ENCODE peak calls at places on chromosomes 2 and 18, in four cellular contexts. One of them, this sample, is unnamed.

GRCh38 chr2:160674076-160674630 is 180.5 kb upstream of the RBMS1 start:
- DNase-seq in endothelial cell of umbilical vein: peak
- DNase-seq in AG10803: no peak
- DNase-seq in PC-3: no peak
- DNase-seq in this sample: peak

GRCh38 chr2:227477291-227477690 is 5.3 kb downstream of the AGFG1 start:
- DNase-seq in endothelial cell of umbilical vein: no peak
- DNase-seq in AG10803: no peak
- DNase-seq in PC-3: peak
- DNase-seq in this sample: no peak

GRCh38 chr18:39173022-39173421 is 1607.4 kb upstream of the CELF4 start:
- DNase-seq in endothelial cell of umbilical vein: no peak
- DNase-seq in AG10803: no peak
- DNase-seq in PC-3: peak
- DNase-seq in this sample: no peak

GRCh38 chr2:207473203-207473865 is 56.4 kb upstream of the CREB1 start:
- DNase-seq in endothelial cell of umbilical vein: peak
- DNase-seq in AG10803: peak
- DNase-seq in PC-3: peak
- DNase-seq in this sample: peak

GRCh38 chr2:105789745-105790466 is 45.2 kb downstream of the NCK2 start:
- DNase-seq in endothelial cell of umbilical vein: peak
- DNase-seq in AG10803: peak
- DNase-seq in PC-3: peak
- DNase-seq in this sample: peak

GRCh38 chr2:168928113-168928823 is 27.2 kb downstream of the G6PC2 start:
- DNase-seq in endothelial cell of umbilical vein: no peak
- DNase-seq in AG10803: no peak
- DNase-seq in PC-3: no peak
- DNase-seq in this sample: no peak

GRCh38 chr2:140892911-140893637 is 1237.7 kb downstream of the LRP1B start:
- DNase-seq in endothelial cell of umbilical vein: no peak
- DNase-seq in AG10803: no peak
- DNase-seq in PC-3: peak
- DNase-seq in this sample: no peak

GRCh38 chr2:176997074-176997791 is 215.4 kb upstream of the HNRNPA3 start:
- DNase-seq in endothelial cell of umbilical vein: peak
- DNase-seq in AG10803: peak
- DNase-seq in PC-3: peak
- DNase-seq in this sample: peak

GRCh38 chr18:21099442-21099841 is 12.2 kb downstream of the ROCK1 start:
- DNase-seq in endothelial cell of umbilical vein: no peak
- DNase-seq in AG10803: no peak
- DNase-seq in PC-3: no peak
- DNase-seq in this sample: no peak

GRCh38 chr2:24304098-24304497 is 56.2 kb downstream of the ITSN2 start:
- DNase-seq in endothelial cell of umbilical vein: peak
- DNase-seq in AG10803: peak
- DNase-seq in PC-3: no peak
- DNase-seq in this sample: peak

GRCh38 chr2:239878686-239879085 is 146.5 kb downstream of the NDUFA10 start:
- DNase-seq in endothelial cell of umbilical vein: no peak
- DNase-seq in AG10803: no peak
- DNase-seq in PC-3: no peak
- DNase-seq in this sample: no peak

GRCh38 chr2:7037340-7038333 is 120.4 kb downstream of the RNF144A start:
- DNase-seq in endothelial cell of umbilical vein: peak
- DNase-seq in AG10803: peak
- DNase-seq in PC-3: peak
- DNase-seq in this sample: no peak

GRCh38 chr2:121648206-121648605 is 1.1 kb downstream of the CLASP1 start:
- DNase-seq in endothelial cell of umbilical vein: no peak
- DNase-seq in AG10803: peak
- DNase-seq in PC-3: no peak
- DNase-seq in this sample: no peak

GRCh38 chr2:215748446-215748845 is 264.9 kb downstream of the MREG start:
- DNase-seq in endothelial cell of umbilical vein: no peak
- DNase-seq in AG10803: peak
- DNase-seq in PC-3: no peak
- DNase-seq in this sample: no peak

GRCh38 chr2:144834954-144835633 is 315.2 kb upstream of the ZEB2 start:
- DNase-seq in endothelial cell of umbilical vein: peak
- DNase-seq in AG10803: peak
- DNase-seq in PC-3: peak
- DNase-seq in this sample: no peak

GRCh38 chr2:227326783-227327182 is 1.7 kb downstream of the MFF start:
- DNase-seq in endothelial cell of umbilical vein: no peak
- DNase-seq in AG10803: no peak
- DNase-seq in PC-3: no peak
- DNase-seq in this sample: no peak

GRCh38 chr2:47265158-47265557 is 110.0 kb upstream of the STPG4 start:
- DNase-seq in endothelial cell of umbilical vein: no peak
- DNase-seq in AG10803: no peak
- DNase-seq in PC-3: no peak
- DNase-seq in this sample: no peak

GRCh38 chr2:128668946-128669345 is 350.3 kb upstream of the HS6ST1 start:
- DNase-seq in endothelial cell of umbilical vein: no peak
- DNase-seq in AG10803: no peak
- DNase-seq in PC-3: no peak
- DNase-seq in this sample: no peak

GRCh38 chr2:101706819-101707177 is 9.3 kb downstream of the MAP4K4 start:
- DNase-seq in endothelial cell of umbilical vein: no peak
- DNase-seq in AG10803: no peak
- DNase-seq in PC-3: no peak
- DNase-seq in this sample: no peak

GRCh38 chr18:79469309-79469708 is 73.6 kb downstream of the NFATC1 start:
- DNase-seq in endothelial cell of umbilical vein: no peak
- DNase-seq in AG10803: no peak
- DNase-seq in PC-3: no peak
- DNase-seq in this sample: no peak

GRCh38 chr2:110674620-110675555 is 3.0 kb downstream of the BUB1 start:
- DNase-seq in endothelial cell of umbilical vein: peak
- DNase-seq in AG10803: peak
- DNase-seq in PC-3: peak
- DNase-seq in this sample: no peak

DNA sequence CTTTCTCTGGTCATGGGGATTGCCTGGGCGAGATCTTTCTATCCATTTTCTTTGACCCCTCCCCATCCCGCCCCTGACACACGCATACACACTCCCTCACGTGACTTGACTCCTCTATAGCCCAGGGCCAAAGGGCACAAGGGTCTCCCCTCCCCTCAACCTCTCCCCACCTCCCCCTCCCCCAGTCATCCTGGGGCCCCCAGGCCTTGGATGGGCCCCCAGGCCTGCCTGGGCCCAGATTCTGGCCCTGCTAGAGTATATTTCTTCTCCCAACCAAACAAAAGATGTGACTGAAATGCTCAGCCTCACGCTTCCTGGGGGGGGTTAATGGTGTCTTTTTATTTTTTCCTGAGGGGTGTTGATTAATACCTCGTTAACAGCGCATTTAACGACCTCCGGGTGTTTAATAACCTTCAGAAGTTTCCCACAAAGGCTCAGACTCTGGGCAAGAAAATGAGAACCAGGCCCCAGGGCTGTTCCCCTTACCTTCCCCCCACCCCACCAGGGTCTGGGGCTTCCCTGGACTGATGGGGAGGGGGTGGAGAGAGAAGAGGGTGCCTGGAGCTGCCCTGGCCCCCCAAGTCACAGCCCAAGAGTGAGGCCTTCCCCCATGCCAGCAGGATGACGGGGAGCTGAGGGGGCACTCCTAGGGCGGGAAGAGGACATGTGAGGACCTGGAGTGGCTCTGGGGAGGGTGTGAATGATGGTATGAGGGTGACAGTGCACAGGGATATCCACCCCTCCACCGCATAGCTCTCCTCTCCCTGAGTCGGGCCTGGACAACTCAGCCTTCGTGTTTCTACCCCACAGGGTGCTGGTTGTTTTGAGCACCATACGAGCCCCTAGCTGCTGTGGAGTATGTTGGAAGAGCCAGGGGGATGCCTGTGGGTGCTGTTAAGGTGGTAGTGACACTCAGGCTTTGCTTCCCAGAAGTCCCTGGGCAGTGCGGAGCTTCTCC is 3.6 kb downstream of the PKDCC start:
- DNase-seq in endothelial cell of umbilical vein: no peak
- DNase-seq in AG10803: no peak
- DNase-seq in PC-3: no peak
- DNase-seq in this sample: no peak
- H3K4me3 ChIP-seq in endothelial cell of umbilical vein: no peak
- H3K4me3 ChIP-seq in AG10803: peak
- H3K4me3 ChIP-seq in PC-3: no peak
- H3K4me3 ChIP-seq in this sample: no peak

DNA sequence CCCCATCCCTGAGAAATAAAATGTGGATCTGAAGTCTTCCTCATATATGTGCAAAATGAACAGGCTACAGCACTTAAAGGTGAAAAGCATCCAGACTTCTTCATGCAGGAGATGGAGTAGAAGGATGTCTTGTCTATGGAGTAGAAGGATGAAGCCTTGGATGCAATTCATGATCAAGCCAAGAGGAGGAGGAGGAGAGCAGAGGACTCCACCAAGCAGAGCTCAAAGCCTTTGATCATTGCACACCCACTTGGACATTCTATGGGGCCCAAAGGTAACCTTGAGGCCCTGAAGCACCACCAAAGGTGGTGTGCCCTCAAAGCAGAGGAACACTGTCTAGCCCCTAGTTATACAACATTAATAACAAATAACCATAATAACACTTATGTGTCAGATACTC is 17.3 kb downstream of the ACMSD start:
- DNase-seq in endothelial cell of umbilical vein: no peak
- DNase-seq in AG10803: no peak
- DNase-seq in PC-3: no peak
- DNase-seq in this sample: no peak
- TF ChIP-seq CTCF in endothelial cell of umbilical vein: no peak
- TF ChIP-seq CTCF in AG10803: no peak
- TF ChIP-seq CTCF in PC-3: peak
- TF ChIP-seq CTCF in this sample: no peak

GRCh38 chr2:217979151-217979811 is 23.5 kb downstream of the TNS1 start:
- DNase-seq in endothelial cell of umbilical vein: peak
- DNase-seq in AG10803: peak
- DNase-seq in PC-3: no peak
- DNase-seq in this sample: no peak
- H3K4me3 ChIP-seq in endothelial cell of umbilical vein: peak
- H3K4me3 ChIP-seq in AG10803: no peak
- H3K4me3 ChIP-seq in PC-3: peak
- H3K4me3 ChIP-seq in this sample: peak

DNA sequence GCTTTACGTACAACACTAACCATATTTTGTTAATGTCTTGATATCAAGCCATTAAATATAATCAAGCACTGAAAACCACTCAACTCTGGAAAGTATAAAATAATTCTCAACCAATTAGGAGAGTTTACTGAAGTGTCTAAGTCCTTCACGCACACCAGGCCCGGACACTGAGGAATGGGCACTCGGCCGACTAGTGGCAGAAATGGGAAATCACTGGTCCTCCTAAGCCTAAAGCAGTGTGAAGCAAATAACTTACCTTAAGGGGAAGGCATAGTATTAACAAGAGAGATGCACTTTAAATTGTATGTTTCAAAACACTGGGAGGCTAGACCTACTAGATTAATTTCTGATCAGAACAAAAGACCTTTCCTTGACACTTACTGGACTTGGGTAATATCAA is 45.7 kb downstream of the FAM210A start:
- DNase-seq in endothelial cell of umbilical vein: no peak
- DNase-seq in AG10803: no peak
- DNase-seq in PC-3: no peak
- DNase-seq in this sample: no peak
- TF ChIP-seq CTCF in endothelial cell of umbilical vein: peak
- TF ChIP-seq CTCF in AG10803: peak
- TF ChIP-seq CTCF in PC-3: peak
- TF ChIP-seq CTCF in this sample: peak